ENCODE peak calls at places on chromosomes 4 and X, in nine cellular contexts. C, H, R, B, T, A, W, S and Y are unnamed samples.

GRCh38 chrX:133475521-133475920 is 60.2 kb upstream of the GPC4 start:
- DNase-seq in C (no peak), H (no peak), R (no peak), B (no peak), T (no peak), A (no peak), W (no peak), S (no peak), Y (no peak)

GRCh38 chr4:169058312-169058711 is 48.3 kb upstream of the CBR4 start:
- DNase-seq in C (no peak), H (no peak), R (no peak), B (no peak), T (no peak), A (no peak), W (no peak), S (no peak), Y (no peak)

GRCh38 chr4:118988635-118988972 is 100.0 kb downstream of the SYNPO2 start:
- DNase-seq in C (no peak), H (no peak), R (no peak), B (no peak), T (no peak), A (no peak), W (no peak), S (no peak), Y (no peak)

GRCh38 chrX:100928660-100929613 is at the start of gene XKRX:
- DNase-seq in C (peak), H (peak), R (peak), B (peak), T (peak), A (no peak), W (peak), S (peak), Y (peak)

GRCh38 chr4:147749811-147750321 is 18.0 kb downstream of the ARHGAP10 start:
- DNase-seq in C (no peak), H (no peak), R (no peak), B (no peak), T (no peak), A (no peak), W (no peak), S (no peak), Y (no peak)

GRCh38 chr4:67545996-67546356 is 673 bp upstream of the CENPC start:
- DNase-seq in C (no peak), H (no peak), R (no peak), B (no peak), T (no peak), A (no peak), W (no peak), S (no peak), Y (no peak)

GRCh38 chrX:137072396-137072795 is 38.6 kb upstream of the GPR101 start:
- DNase-seq in C (no peak), H (no peak), R (no peak), B (no peak), T (no peak), A (no peak), W (no peak), S (no peak), Y (no peak)

GRCh38 chr4:140802591-140802990 is 46.4 kb upstream of the TBC1D9 start:
- DNase-seq in C (no peak), H (no peak), R (no peak), B (no peak), T (no peak), A (no peak), W (no peak), S (no peak), Y (no peak)

GRCh38 chr4:100977746-100978397 is 369.5 kb downstream of the PPP3CA start:
- DNase-seq in C (no peak), H (no peak), R (no peak), B (no peak), T (peak), A (no peak), W (no peak), S (no peak), Y (no peak)

GRCh38 chrX:153474718-153475117 is 4.3 kb upstream of the HAUS7 start:
- DNase-seq in C (no peak), H (peak), R (no peak), B (peak), T (no peak), A (no peak), W (peak), S (peak), Y (peak)

GRCh38 chr4:122604146-122604545 is 16.7 kb downstream of the IL21 start:
- DNase-seq in C (no peak), H (no peak), R (no peak), B (no peak), T (no peak), A (no peak), W (no peak), S (no peak), Y (no peak)

GRCh38 chrX:323721-324628 is 5.4 kb upstream of the GTPBP6 start:
- DNase-seq in C (peak), H (peak), R (no peak), B (peak), T (peak), A (peak), W (peak), S (peak), Y (peak)

GRCh38 chr4:149409186-149410056 is 406.2 kb downstream of the IQCM start:
- DNase-seq in C (no peak), H (peak), R (no peak), B (no peak), T (peak), A (no peak), W (no peak), S (peak), Y (no peak)

GRCh38 chrX:55033429-55033828 is 2.7 kb upstream of the ALAS2 start:
- DNase-seq in C (no peak), H (no peak), R (no peak), B (no peak), T (no peak), A (no peak), W (no peak), S (no peak), Y (no peak)

GRCh38 chrX:45767021-45767491 is 566.4 kb upstream of the DIPK2B start:
- DNase-seq in C (no peak), H (no peak), R (no peak), B (no peak), T (peak), A (no peak), W (no peak), S (no peak), Y (no peak)

GRCh38 chr4:39706334-39706733 is 8.4 kb downstream of the UBE2K start:
- DNase-seq in C (peak), H (no peak), R (no peak), B (no peak), T (peak), A (no peak), W (no peak), S (peak), Y (peak)

GRCh38 chrX:108516184-108516583 is 76.5 kb downstream of the COL4A5 start:
- DNase-seq in C (no peak), H (no peak), R (no peak), B (no peak), T (peak), A (no peak), W (no peak), S (no peak), Y (no peak)

GRCh38 chr4:38590017-38590416 is 74.0 kb upstream of the KLF3 start:
- DNase-seq in C (no peak), H (no peak), R (no peak), B (no peak), T (no peak), A (no peak), W (no peak), S (no peak), Y (no peak)

GRCh38 chrX:65574356-65574755 is 39.8 kb upstream of the LAS1L start:
- DNase-seq in C (no peak), H (no peak), R (no peak), B (no peak), T (no peak), A (no peak), W (no peak), S (no peak), Y (no peak)

GRCh38 chrX:67582436-67582835 is 38.6 kb downstream of the AR start:
- DNase-seq in C (no peak), H (no peak), R (no peak), B (no peak), T (no peak), A (no peak), W (no peak), S (no peak), Y (no peak)

GRCh38 chr4:168129802-168130201 is 37.5 kb downstream of the ANXA10 start:
- DNase-seq in C (no peak), H (no peak), R (no peak), B (no peak), T (no peak), A (no peak), W (no peak), S (no peak), Y (no peak)

GRCh38 chrX:46812445-46812844 is 24.4 kb upstream of the RP2 start:
- DNase-seq in C (no peak), H (no peak), R (no peak), B (no peak), T (no peak), A (no peak), W (no peak), S (no peak), Y (no peak)

GRCh38 chr4:113435893-113436292 is 325.6 kb downstream of the CAMK2D start:
- DNase-seq in C (no peak), H (no peak), R (no peak), B (no peak), T (peak), A (no peak), W (no peak), S (no peak), Y (peak)

GRCh38 chr4:162061214-162061613 is 102.6 kb downstream of the FSTL5 start:
- DNase-seq in C (no peak), H (no peak), R (no peak), B (no peak), T (peak), A (no peak), W (no peak), S (no peak), Y (no peak)

GRCh38 chrX:53319614-53320542 is 38.5 kb upstream of the IQSEC2 start:
- DNase-seq in C (no peak), H (no peak), R (no peak), B (no peak), T (no peak), A (no peak), W (no peak), S (peak), Y (peak)

GRCh38 chrX:2576793-2577192 is 76.0 kb upstream of the DHRSX start:
- DNase-seq in C (no peak), H (no peak), R (no peak), B (no peak), T (peak), A (no peak), W (no peak), S (no peak), Y (no peak)

GRCh38 chr4:10554694-10555093 is 97.5 kb upstream of the ZNF518B start:
- DNase-seq in C (no peak), H (no peak), R (peak), B (peak), T (peak), A (no peak), W (no peak), S (no peak), Y (peak)

GRCh38 chr4:37389967-37390580 is 145.5 kb downstream of the NWD2 start:
- DNase-seq in C (no peak), H (no peak), R (no peak), B (no peak), T (peak), A (no peak), W (no peak), S (no peak), Y (peak)
- H3K27ac ChIP-seq in C (no peak), H (no peak), R (no peak), B (no peak), T (no peak), A (no peak), W (no peak), S (no peak), Y (no peak)

DNA sequence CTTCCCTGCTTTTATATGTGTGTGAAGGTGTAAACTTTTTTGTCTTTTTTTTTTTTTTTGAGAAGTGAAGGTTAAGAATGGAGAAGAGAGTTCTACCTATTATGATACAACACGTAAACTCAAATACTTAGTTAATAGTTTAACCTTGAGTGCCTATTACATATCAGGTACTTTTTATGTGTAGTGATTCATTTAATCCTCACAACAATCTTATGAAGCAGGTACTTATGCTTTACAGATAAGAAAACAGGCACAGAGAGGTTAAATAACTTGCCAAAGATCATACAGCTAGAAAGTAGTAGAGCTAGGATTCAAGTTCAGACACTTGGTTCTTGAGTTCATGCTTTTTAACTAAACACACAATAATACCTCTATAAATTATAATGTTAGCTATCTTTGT is 107.4 kb downstream of the THOC2 start:
- DNase-seq in C (no peak), H (no peak), R (no peak), B (no peak), T (no peak), A (no peak), W (no peak), S (no peak), Y (no peak)
- H3K4me3 ChIP-seq in C (no peak), H (no peak), R (no peak), B (no peak), T (no peak), A (no peak), W (no peak), S (no peak), Y (no peak)

GRCh38 chrX:131854586-131854985 is 168.5 kb upstream of the STK26 start:
- DNase-seq in C (no peak), H (no peak), R (no peak), B (no peak), T (no peak), A (no peak), W (no peak), S (no peak), Y (no peak)
- TF ChIP-seq CTCF in C (no peak), H (no peak), R (no peak), B (no peak), T (peak), A (no peak), W (no peak), S (no peak), Y (no peak)

DNA sequence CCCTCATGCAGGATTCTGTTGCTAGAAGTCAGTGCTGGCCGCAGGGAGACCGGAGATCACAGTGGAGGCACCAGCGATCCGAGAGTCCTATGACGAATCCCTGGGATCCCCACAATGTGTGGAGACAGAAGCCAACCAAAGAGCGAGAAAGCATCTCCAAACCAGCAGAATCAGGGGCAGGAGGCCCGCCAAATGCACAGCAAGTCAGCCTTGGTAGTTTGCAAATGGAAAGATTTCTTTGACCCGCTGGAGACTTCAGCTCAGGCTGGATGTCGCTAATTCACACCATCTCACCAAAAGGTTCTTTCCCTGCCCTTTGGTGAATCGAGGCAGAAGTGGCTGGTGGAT is 505 bp upstream of the PKD2 start:
- DNase-seq in C (no peak), H (no peak), R (no peak), B (no peak), T (no peak), A (no peak), W (no peak), S (no peak), Y (no peak)
- H3K27ac ChIP-seq in C (no peak), H (peak), R (no peak), B (peak), T (no peak), A (peak), W (peak), S (peak), Y (peak)

GRCh38 chrX:69615323-69615722 is 590 bp upstream of the EDA start:
- DNase-seq in C (no peak), H (no peak), R (no peak), B (no peak), T (no peak), A (no peak), W (no peak), S (no peak), Y (no peak)
- H3K4me3 ChIP-seq in C (no peak), H (peak), R (no peak), B (peak), T (no peak), A (peak), W (peak), S (peak), Y (no peak)

GRCh38 chr4:146548443-146548842 is 26.7 kb upstream of the SLC10A7 start:
- DNase-seq in C (no peak), H (no peak), R (no peak), B (no peak), T (no peak), A (no peak), W (no peak), S (no peak), Y (no peak)

GRCh38 chr4:146550161-146550560 is 28.4 kb upstream of the SLC10A7 start:
- DNase-seq in C (no peak), H (no peak), R (no peak), B (no peak), T (no peak), A (no peak), W (no peak), S (no peak), Y (no peak)

DNA sequence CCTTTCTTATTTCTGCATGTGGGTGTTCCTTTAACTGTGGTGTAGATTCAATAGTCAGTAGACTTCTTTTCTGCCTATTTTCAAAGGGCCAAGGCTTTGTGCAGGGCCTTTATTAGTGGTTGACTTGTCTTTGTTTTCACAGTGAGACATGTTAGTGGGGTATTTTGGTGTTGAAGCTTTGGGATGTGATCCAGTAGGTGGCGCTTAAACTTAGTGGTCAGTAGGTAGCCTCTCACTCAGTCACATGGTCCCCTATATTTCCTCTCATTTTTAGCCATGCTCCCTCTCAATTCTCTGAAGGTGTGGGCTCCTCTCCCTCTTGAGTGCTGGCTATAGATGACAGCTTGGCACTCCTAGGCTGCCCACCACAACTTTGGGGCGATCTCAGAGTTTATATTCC is 23.4 kb upstream of the SLC10A7 start:
- DNase-seq in C (no peak), H (no peak), R (no peak), B (no peak), T (peak), A (no peak), W (no peak), S (no peak), Y (peak)
- TF ChIP-seq CTCF in C (no peak), H (no peak), R (no peak), B (no peak), T (peak), A (no peak), W (peak), S (no peak), Y (no peak)

GRCh38 chr4:53653484-53654053 is 62.3 kb upstream of the LNX1 start:
- DNase-seq in C (peak), H (peak), R (no peak), B (no peak), T (peak), A (no peak), W (no peak), S (no peak), Y (peak)
- H3K27ac ChIP-seq in C (peak), H (peak), R (no peak), B (peak), T (no peak), A (peak), W (peak), S (no peak), Y (no peak)